ENCODE peak calls at places on chromosomes 13 and 19, in seven cellular contexts. O is brain microvascular endothelial cell, J is MM.1S, Q is AG09309, Z is PC-9, F is mucosa of descending colon, T is breast epithelium. V is an unnamed sample.

GRCh38 chr13:100230813-100231575 is 142.1 kb downstream of the PCCA start:
- DNase-seq in T (no peak), F (no peak), Q (no peak), O (no peak), Z (no peak), J (peak), V (no peak)

GRCh38 chr19:2083174-2083854 is 12.8 kb downstream of the MOB3A start:
- DNase-seq in T (no peak), Z (no peak), O (no peak), F (no peak), Q (no peak), J (peak), V (no peak)

GRCh38 chr19:39195755-39196154 is 1.0 kb upstream of the NCCRP1 start:
- DNase-seq in J (no peak), F (no peak), Z (peak), T (no peak), Q (no peak), O (no peak), V (no peak)

GRCh38 chr13:106610511-106610910 is 42.6 kb upstream of the ARGLU1 start:
- DNase-seq in J (no peak), Q (no peak), F (no peak), Z (no peak), T (no peak), O (peak), V (no peak)

GRCh38 chr19:13633109-13633508 is 126.8 kb upstream of the CACNA1A start:
- DNase-seq in J (no peak), F (peak), O (peak), T (no peak), Q (no peak), Z (no peak), V (peak)

GRCh38 chr19:3670796-3671679 is 29.2 kb downstream of the PIP5K1C start:
- DNase-seq in O (peak), F (peak), Q (no peak), T (no peak), Z (no peak), J (no peak), V (no peak)

GRCh38 chr19:34345934-34346333 is 19.1 kb upstream of the GPI start:
- DNase-seq in Q (no peak), F (peak), O (peak), Z (peak), J (peak), T (no peak), V (no peak)

GRCh38 chr19:1673645-1674292 is 21.4 kb upstream of the TCF3 start:
- DNase-seq in Q (no peak), J (no peak), Z (no peak), T (no peak), O (no peak), F (no peak), V (no peak)

GRCh38 chr19:47749326-47749725 is 4.0 kb downstream of the NOP53 start:
- DNase-seq in Q (no peak), O (no peak), F (no peak), Z (no peak), J (no peak), T (no peak), V (no peak)

GRCh38 chr13:22412452-22412851 is 741.6 kb downstream of the FGF9 start:
- DNase-seq in T (no peak), F (no peak), Q (no peak), Z (no peak), J (no peak), O (no peak), V (no peak)

GRCh38 chr13:81012031-81012430 is 671.1 kb upstream of the SPRY2 start:
- DNase-seq in Q (no peak), T (no peak), Z (no peak), F (no peak), O (no peak), J (no peak), V (no peak)

GRCh38 chr19:49335071-49335783 is at the start of gene CD37:
- DNase-seq in T (peak), Z (no peak), F (peak), J (no peak), Q (no peak), O (no peak), V (no peak)

GRCh38 chr19:14432817-14433453 is at the start of gene PKN1:
- DNase-seq in T (no peak), Z (peak), O (no peak), J (peak), F (peak), Q (no peak), V (no peak)

GRCh38 chr19:31656507-31656906 is 307.3 kb upstream of the TSHZ3 start:
- DNase-seq in O (no peak), Z (no peak), J (no peak), Q (no peak), T (no peak), F (no peak), V (no peak)

GRCh38 chr13:98802548-98802947 is 50.1 kb upstream of the SLC15A1 start:
- DNase-seq in Z (no peak), O (no peak), F (no peak), J (no peak), T (no peak), Q (no peak), V (no peak)

GRCh38 chr13:99075268-99076191 is 97.7 kb upstream of the DOCK9 start:
- DNase-seq in O (no peak), Z (no peak), J (peak), F (no peak), Q (no peak), T (no peak), V (no peak)

GRCh38 chr19:1169921-1170885 is 3.9 kb downstream of the SBNO2 start:
- DNase-seq in J (peak), O (no peak), T (no peak), Z (peak), F (no peak), Q (no peak), V (no peak)

GRCh38 chr13:23557733-23558132 is 12.5 kb upstream of the TNFRSF19 start:
- DNase-seq in Z (no peak), O (no peak), J (no peak), Q (no peak), T (no peak), F (no peak), V (no peak)

GRCh38 chr19:14337510-14337909 is 43.7 kb upstream of the ADGRE5 start:
- DNase-seq in Q (no peak), J (no peak), T (no peak), Z (no peak), O (no peak), F (peak), V (no peak)

GRCh38 chr13:43307921-43308433 is 284.6 kb downstream of the DNAJC15 start:
- DNase-seq in T (peak), J (no peak), F (peak), O (peak), Q (peak), Z (peak), V (no peak)

GRCh38 chr13:95833713-95834112 is 156.8 kb downstream of the DNAJC3 start:
- DNase-seq in F (no peak), T (no peak), Z (no peak), J (no peak), O (no peak), Q (no peak), V (no peak)

GRCh38 chr13:109088101-109088500 is 458.7 kb downstream of the MYO16 start:
- DNase-seq in Z (no peak), T (no peak), J (no peak), O (no peak), Q (no peak), F (no peak), V (no peak)

GRCh38 chr13:50425772-50426171 is 410.5 kb downstream of the KCNRG start:
- DNase-seq in O (no peak), Z (no peak), J (peak), F (no peak), T (no peak), Q (no peak), V (no peak)

GRCh38 chr13:50426932-50427331 is 411.7 kb downstream of the KCNRG start:
- DNase-seq in Z (no peak), T (no peak), O (no peak), J (no peak), Q (no peak), F (no peak), V (no peak)

GRCh38 chr13:50422181-50423148 is 407.2 kb downstream of the KCNRG start:
- DNase-seq in Z (no peak), Q (no peak), F (no peak), T (no peak), O (no peak), J (no peak), V (no peak)

GRCh38 chr13:50428183-50428877 is 413.1 kb downstream of the KCNRG start:
- DNase-seq in O (no peak), J (peak), Q (no peak), Z (no peak), F (no peak), T (no peak), V (no peak)

DNA sequence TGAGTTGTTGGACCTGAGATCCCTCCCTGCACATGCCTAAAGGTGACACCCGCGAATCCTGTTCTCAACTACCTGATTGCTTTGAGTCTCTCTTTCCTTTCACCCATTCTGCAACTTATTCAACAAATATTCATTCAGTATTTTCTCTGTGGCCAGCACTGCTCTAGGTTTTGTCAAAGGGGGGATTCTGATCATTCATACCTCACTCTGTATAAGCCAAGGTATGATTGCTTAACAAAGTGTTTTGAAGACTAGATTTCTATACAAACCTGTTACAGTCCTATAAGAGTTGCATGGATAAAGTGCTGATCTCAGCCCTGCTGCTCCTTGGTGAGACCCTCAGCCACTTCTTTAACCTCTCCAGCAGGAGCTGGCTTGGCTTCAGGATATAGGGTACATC is 409.7 kb downstream of the KCNRG start:
- DNase-seq in F (no peak), T (no peak), J (no peak), Z (no peak), O (no peak), Q (no peak), V (no peak)
- TF ChIP-seq CTCF in F (no peak), T (no peak), J (no peak), Z (no peak), O (no peak), Q (no peak), V (no peak)

GRCh38 chr19:42024622-42025111 is 30.6 kb upstream of the ATP1A3 start:
- DNase-seq in O (no peak), T (no peak), J (no peak), Q (peak), Z (peak), F (no peak), V (no peak)

GRCh38 chr19:42030605-42031004 is 36.6 kb upstream of the ATP1A3 start:
- DNase-seq in J (no peak), T (no peak), Z (no peak), Q (no peak), O (no peak), F (no peak), V (no peak)

GRCh38 chr19:42023943-42024260 is 29.9 kb upstream of the ATP1A3 start:
- DNase-seq in Q (no peak), F (no peak), Z (no peak), O (no peak), T (no peak), J (no peak), V (no peak)

GRCh38 chr19:42032428-42032827 is 37.6 kb downstream of the GRIK5 start:
- DNase-seq in T (no peak), Z (no peak), J (no peak), O (no peak), Q (no peak), F (no peak), V (no peak)

DNA sequence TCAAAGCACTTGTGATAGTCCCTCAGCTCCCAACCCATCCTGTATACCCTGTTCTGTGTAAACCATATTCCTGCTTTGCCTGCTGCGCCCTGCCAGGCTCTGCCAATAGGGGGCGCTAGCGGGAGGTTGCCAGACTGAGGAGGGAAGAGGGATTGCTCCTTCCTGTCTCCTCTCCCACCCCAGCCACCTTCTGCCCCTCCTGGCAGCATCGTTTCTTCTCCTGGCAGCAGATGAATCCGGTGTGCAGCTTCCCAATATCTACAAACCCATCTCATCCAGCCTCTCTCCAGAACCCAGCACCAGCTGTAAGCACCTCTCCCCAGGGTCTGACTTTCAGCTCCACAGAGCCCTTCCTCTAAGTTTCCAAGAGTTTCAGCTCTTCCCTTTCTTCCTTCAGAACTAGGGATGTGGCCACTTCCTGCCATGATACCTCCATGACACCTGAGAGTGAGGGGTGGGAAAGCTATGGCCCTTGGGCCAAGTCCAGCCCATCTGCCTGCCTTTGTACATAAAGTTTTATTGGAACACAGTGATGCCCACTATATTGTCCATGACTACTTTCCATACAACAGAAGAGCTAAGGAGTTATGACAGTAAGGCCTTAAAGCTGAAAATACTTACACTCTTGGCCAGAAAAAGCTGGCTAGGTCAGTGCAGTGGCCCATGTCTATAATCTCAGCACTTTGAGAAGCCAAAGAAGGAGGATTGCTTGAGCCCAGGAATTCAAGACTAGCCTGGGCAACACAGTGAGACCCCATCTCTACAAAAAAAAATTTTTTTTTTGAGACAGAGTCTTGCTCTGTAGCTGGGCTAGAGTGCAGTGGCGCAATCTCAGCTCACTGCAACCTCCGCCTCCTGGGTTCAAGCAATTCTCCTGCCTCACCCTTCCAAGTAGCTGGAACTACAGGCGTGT is 34.5 kb upstream of the ATP1A3 start:
- DNase-seq in J (no peak), Z (no peak), Q (no peak), O (no peak), T (no peak), F (no peak), V (no peak)
- H3K4me3 ChIP-seq in J (no peak), Z (no peak), Q (no peak), O (no peak), T (no peak), F (no peak), V (no peak)

DNA sequence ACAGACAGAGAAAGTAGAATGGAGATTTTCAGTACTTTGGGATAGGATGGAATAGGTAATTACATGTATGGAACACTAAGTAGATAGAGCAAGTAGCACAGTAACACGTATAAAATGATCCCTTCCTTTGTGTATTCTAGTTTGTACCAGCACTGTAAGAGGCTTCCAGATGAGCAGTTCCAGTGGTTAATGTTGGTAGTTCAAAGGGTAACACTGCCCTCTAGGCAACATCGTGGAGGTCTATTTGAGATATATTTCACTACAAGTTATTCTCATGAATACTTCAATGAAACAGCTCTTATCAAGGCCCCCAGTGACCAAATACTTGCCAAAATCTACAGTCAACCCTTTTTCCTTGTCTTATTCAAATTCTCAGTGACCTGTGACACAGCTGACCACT is 13.5 kb upstream of the ZNF563 start:
- DNase-seq in F (peak), T (no peak), Q (no peak), Z (no peak), O (no peak), J (peak), V (no peak)
- TF ChIP-seq CTCF in F (no peak), T (no peak), Q (no peak), Z (no peak), O (no peak), J (peak), V (no peak)

GRCh38 chr19:18160792-18161690 is 8.1 kb downstream of the PIK3R2 start:
- DNase-seq in O (no peak), F (peak), Q (no peak), J (peak), T (no peak), Z (peak), V (no peak)

GRCh38 chr19:18159810-18160209 is 6.8 kb downstream of the PIK3R2 start:
- DNase-seq in Z (no peak), T (no peak), J (no peak), F (no peak), O (no peak), Q (no peak), V (no peak)

GRCh38 chr19:18164072-18164471 is 9.5 kb upstream of the IFI30 start:
- DNase-seq in T (no peak), F (no peak), Q (no peak), O (no peak), Z (no peak), J (no peak), V (no peak)

GRCh38 chr19:18160441-18160791 is 7.5 kb downstream of the PIK3R2 start:
- DNase-seq in T (no peak), O (no peak), J (no peak), Q (no peak), Z (no peak), F (no peak), V (no peak)

GRCh38 chr19:18161691-18162039 is 8.7 kb downstream of the PIK3R2 start:
- DNase-seq in T (no peak), O (no peak), J (no peak), Q (no peak), Z (no peak), F (no peak), V (no peak)
- H3K4me3 ChIP-seq in T (peak), O (peak), J (peak), Q (no peak), Z (no peak), F (no peak), V (no peak)

GRCh38 chr19:51639916-51640315 is 6.7 kb downstream of the SIGLEC14 start:
- DNase-seq in O (no peak), J (no peak), Q (no peak), T (no peak), Z (no peak), F (no peak), V (no peak)

GRCh38 chr19:51640371-51640770 is 6.3 kb downstream of the SIGLEC14 start:
- DNase-seq in Q (no peak), F (no peak), Z (no peak), O (no peak), J (no peak), T (no peak), V (no peak)

GRCh38 chr19:51641648-51642047 is 5.0 kb downstream of the SIGLEC14 start:
- DNase-seq in F (no peak), J (no peak), Q (no peak), T (no peak), Z (no peak), O (no peak), V (no peak)

GRCh38 chr19:51632126-51632525 is 1.9 kb upstream of the SIGLEC5 start:
- DNase-seq in J (no peak), T (no peak), F (no peak), Q (no peak), O (no peak), Z (no peak), V (no peak)

GRCh38 chr19:51637362-51637978 is 7.3 kb upstream of the SIGLEC5 start:
- DNase-seq in T (no peak), Q (no peak), Z (no peak), F (no peak), J (no peak), O (no peak), V (no peak)
- TF ChIP-seq CTCF in T (peak), Q (peak), Z (no peak), F (no peak), J (peak), O (no peak), V (peak)

GRCh38 chr19:33195711-33196347 is 1.7 kb downstream of the LRP3 start:
- DNase-seq in T (no peak), Z (no peak), F (no peak), J (no peak), Q (no peak), O (no peak), V (no peak)

GRCh38 chr19:33193864-33194362 is at the start of gene LRP3:
- DNase-seq in O (no peak), Z (no peak), F (peak), T (no peak), Q (no peak), J (no peak), V (no peak)

GRCh38 chr19:33193269-33193863 is 764 bp upstream of the LRP3 start:
- DNase-seq in Q (no peak), O (no peak), Z (no peak), J (no peak), F (no peak), T (no peak), V (no peak)

GRCh38 chr19:33194884-33195710 is 967 bp downstream of the LRP3 start:
- DNase-seq in O (no peak), J (no peak), F (peak), Z (no peak), Q (no peak), T (no peak), V (no peak)

GRCh38 chr19:33194527-33194883 is 375 bp downstream of the LRP3 start:
- DNase-seq in J (no peak), O (no peak), T (no peak), Z (no peak), F (no peak), Q (no peak), V (no peak)
- H3K4me3 ChIP-seq in J (no peak), O (peak), T (peak), Z (peak), F (peak), Q (peak), V (peak)

DNA sequence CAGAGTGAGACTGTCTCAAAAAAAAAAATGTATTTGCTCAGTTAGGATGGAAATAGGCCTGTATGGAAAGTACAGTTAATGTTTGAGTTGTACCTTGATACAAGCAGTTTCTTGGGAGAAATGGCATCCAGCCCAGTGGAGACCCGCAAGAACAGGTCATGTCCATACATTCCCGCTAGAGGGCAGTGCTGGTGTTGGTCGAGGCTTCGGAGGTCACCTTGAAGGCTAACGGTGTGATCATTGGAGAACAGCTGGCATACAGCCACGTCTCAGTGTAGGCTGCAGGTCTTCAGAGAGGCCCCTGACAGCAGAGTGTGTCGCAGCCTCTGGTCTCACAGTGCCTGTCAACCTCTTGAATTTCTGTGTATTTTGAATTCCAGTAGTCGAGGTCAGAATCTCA is 7.5 kb downstream of the ZNF610 start:
- DNase-seq in Q (no peak), F (peak), Z (peak), O (peak), J (peak), T (peak), V (no peak)
- TF ChIP-seq CTCF in Q (peak), F (no peak), Z (peak), O (peak), J (peak), T (peak), V (peak)

GRCh38 chr19:35903550-35904179 is 1.3 kb downstream of the HCST start:
- DNase-seq in Z (peak), J (peak), F (peak), T (no peak), Q (no peak), O (peak), V (peak)
- H3K4me3 ChIP-seq in Z (peak), J (peak), F (no peak), T (peak), Q (peak), O (peak), V (peak)

V was measured in AG04449.